ENCODE peak calls at places on chromosomes 6 and 20, in ten cellular contexts. T is activated T-helper 1 cell treated with anti-CD3 and anti-CD28 coated beads, Interleukin-2, amount 50 U/mL, for 16 hours; Y is nephron progenitor cell; K is ACHN; H is CD8-positive, alpha-beta memory T cell; A is ascending aorta; U is activated CD8-positive, alpha-beta memory T cell treated with anti-CD3 and anti-CD28 coated beads, Interleukin-2, amount 50 U/mL, for 4 hours; C is central memory CD4-positive, alpha-beta T cell; V is lower lobe of right lung; W is AG10803. X is an unnamed sample.

GRCh38 chr20:21571841-21572690 is 58.2 kb upstream of the NKX2-2 start:
- DNase-seq in T (no peak), Y (peak; percentile 32), K (peak; percentile 2), H (peak; percentile 16), A (no peak), U (no peak), C (no peak), V (no peak), W (peak; percentile 4), X (peak; percentile 44)

GRCh38 chr6:496649-497048 is 105.1 kb downstream of the IRF4 start:
- DNase-seq in T (no peak), Y (no peak), K (no peak), H (no peak), A (no peak), U (no peak), C (no peak), V (no peak), W (no peak), X (no peak)

GRCh38 chr6:90938116-90938515 is 351.2 kb upstream of the MAP3K7 start:
- DNase-seq in T (no peak), Y (no peak), K (no peak), H (no peak), A (no peak), U (no peak), C (no peak), V (no peak), W (peak; percentile 14), X (no peak)

GRCh38 chr6:119294984-119295383 is 54.6 kb downstream of the MAN1A1 start:
- DNase-seq in T (no peak), Y (no peak), K (no peak), H (no peak), A (no peak), U (no peak), C (no peak), V (no peak), W (no peak), X (no peak)

GRCh38 chr20:31710423-31711250 is 12.0 kb downstream of the BCL2L1 start:
- DNase-seq in T (no peak), Y (no peak), K (no peak), H (no peak), A (no peak), U (no peak), C (no peak), V (peak; percentile 69), W (no peak), X (no peak)

GRCh38 chr6:158476389-158476788 is 83.5 kb upstream of the TMEM181 start:
- DNase-seq in T (no peak), Y (no peak), K (no peak), H (no peak), A (no peak), U (no peak), C (no peak), V (no peak), W (no peak), X (no peak)

GRCh38 chr6:39488255-39488881 is 165.9 kb upstream of the KCNK16 start:
- DNase-seq in T (no peak), Y (no peak), K (no peak), H (no peak), A (no peak), U (no peak), C (no peak), V (no peak), W (no peak), X (no peak)

GRCh38 chr6:139257821-139258398 is 33.9 kb downstream of the TXLNB start:
- DNase-seq in T (no peak), Y (no peak), K (no peak), H (no peak), A (no peak), U (no peak), C (no peak), V (no peak), W (no peak), X (no peak)

GRCh38 chr6:139647816-139648215 is 273.4 kb upstream of the CITED2 start:
- DNase-seq in T (no peak), Y (no peak), K (no peak), H (no peak), A (no peak), U (no peak), C (no peak), V (no peak), W (no peak), X (no peak)

GRCh38 chr6:98924647-98925046 is 23.1 kb downstream of the FBXL4 start:
- DNase-seq in T (no peak), Y (no peak), K (no peak), H (no peak), A (no peak), U (no peak), C (no peak), V (no peak), W (no peak), X (no peak)

GRCh38 chr6:168365422-168366165 is 46.0 kb upstream of the DACT2 start:
- DNase-seq in T (no peak), Y (no peak), K (no peak), H (no peak), A (no peak), U (no peak), C (no peak), V (no peak), W (no peak), X (no peak)

GRCh38 chr20:58998656-58999055 is 8.4 kb downstream of the CTSZ start:
- DNase-seq in T (no peak), Y (no peak), K (no peak), H (no peak), A (no peak), U (no peak), C (no peak), V (no peak), W (no peak), X (no peak)

GRCh38 chr6:63862486-63863198 is 227.0 kb downstream of the PHF3 start:
- DNase-seq in T (no peak), Y (no peak), K (no peak), H (no peak), A (no peak), U (no peak), C (no peak), V (no peak), W (no peak), X (peak; percentile 5)

GRCh38 chr6:144725731-144726522 is 440.8 kb downstream of the UTRN start:
- DNase-seq in T (no peak), Y (peak; percentile 50), K (no peak), H (peak; percentile 33), A (no peak), U (peak; percentile 24), C (no peak), V (no peak), W (no peak), X (no peak)

GRCh38 chr6:786946-787763 is 94.2 kb upstream of the EXOC2 start:
- DNase-seq in T (no peak), Y (no peak), K (peak; percentile 35), H (no peak), A (no peak), U (no peak), C (no peak), V (no peak), W (no peak), X (peak; percentile 67)

GRCh38 chr6:41741625-41742490 is 5.3 kb downstream of the PGC start:
- DNase-seq in T (no peak), Y (no peak), K (no peak), H (no peak), A (no peak), U (no peak), C (no peak), V (peak; percentile 43), W (no peak), X (no peak)

GRCh38 chr6:21522773-21523490 is 70.6 kb upstream of the SOX4 start:
- DNase-seq in T (no peak), Y (peak; percentile 23), K (no peak), H (no peak), A (no peak), U (no peak), C (no peak), V (no peak), W (no peak), X (no peak)

GRCh38 chr20:7090753-7091310 is 323.3 kb downstream of the BMP2 start:
- DNase-seq in T (no peak), Y (no peak), K (no peak), H (no peak), A (no peak), U (no peak), C (no peak), V (no peak), W (no peak), X (no peak)

GRCh38 chr6:21595265-21595950 is 1.9 kb downstream of the SOX4 start:
- DNase-seq in T (no peak), Y (peak; percentile 42), K (peak; percentile 19), H (peak; percentile 36), A (no peak), U (peak; percentile 37), C (peak; percentile 10), V (peak; percentile 66), W (peak; percentile 18), X (peak; percentile 26)

GRCh38 chr6:157478926-157479325 is 97.9 kb downstream of the ZDHHC14 start:
- DNase-seq in T (no peak), Y (no peak), K (no peak), H (no peak), A (no peak), U (no peak), C (no peak), V (no peak), W (no peak), X (no peak)

GRCh38 chr6:155628315-155628714 is 172.7 kb upstream of the NOX3 start:
- DNase-seq in T (no peak), Y (no peak), K (no peak), H (no peak), A (no peak), U (no peak), C (no peak), V (no peak), W (no peak), X (no peak)

GRCh38 chr6:53375851-53376250 is 27.1 kb upstream of the ELOVL5 start:
- DNase-seq in T (no peak), Y (no peak), K (peak; percentile 16), H (no peak), A (no peak), U (no peak), C (no peak), V (no peak), W (peak; percentile 26), X (no peak)

GRCh38 chr20:35828434-35828833 is 56.6 kb downstream of the PHF20 start:
- DNase-seq in T (no peak), Y (no peak), K (no peak), H (no peak), A (no peak), U (no peak), C (no peak), V (no peak), W (no peak), X (no peak)

GRCh38 chr6:158892266-158892665 is 73.1 kb upstream of the EZR start:
- DNase-seq in T (no peak), Y (no peak), K (no peak), H (no peak), A (no peak), U (no peak), C (no peak), V (no peak), W (no peak), X (no peak)

GRCh38 chr6:106056060-106056737 is 29.9 kb upstream of the PRDM1 start:
- DNase-seq in T (no peak), Y (no peak), K (no peak), H (peak; percentile 44), A (no peak), U (no peak), C (peak; percentile 57), V (no peak), W (no peak), X (no peak)

X was measured in SK-MEL-5.